ENCODE peak calls at places on chromosomes 4 and X, in ten cellular contexts. S is esophagus muscularis mucosa, C is NB4, N is GM12892, R is A549, P is transverse colon, E is adrenal gland, U is HCT116, H is upper lobe of left lung, J is heart left ventricle. T is an unnamed sample.

GRCh38 chrX:45322382-45322781 is 121.7 kb upstream of the DIPK2B start:
- DNase-seq in J (peak), R (peak), N (no peak), C (peak), S (no peak), U (peak), E (peak), H (no peak), P (peak), T (no peak)

GRCh38 chrX:129823115-129823514 is 20.6 kb downstream of the ZDHHC9 start:
- DNase-seq in C (peak), R (peak), H (no peak), S (no peak), J (peak), P (peak), N (no peak), U (no peak), E (peak), T (peak)

GRCh38 chr4:67700119-67700873 is 659 bp downstream of the UBA6 start:
- DNase-seq in N (peak), P (no peak), E (no peak), U (no peak), H (no peak), J (no peak), S (no peak), R (no peak), C (peak), T (peak)

GRCh38 chr4:186029731-186030421 is 39.1 kb upstream of the TLR3 start:
- DNase-seq in N (no peak), P (peak), E (peak), U (no peak), H (peak), S (no peak), C (no peak), R (no peak), J (peak), T (no peak)

GRCh38 chrX:139932077-139932900 is 564 bp downstream of the ATP11C start:
- DNase-seq in N (peak), C (peak), S (no peak), E (peak), U (no peak), P (peak), R (peak), H (peak), J (peak), T (peak)

GRCh38 chr4:13535118-13535517 is 9.2 kb downstream of the NKX3-2 start:
- DNase-seq in U (no peak), J (no peak), R (no peak), S (peak), N (no peak), E (no peak), H (no peak), P (no peak), C (no peak), T (no peak)

GRCh38 chrX:38538134-38538533 is 23.2 kb upstream of the TSPAN7 start:
- DNase-seq in R (no peak), S (no peak), U (no peak), P (no peak), E (no peak), J (no peak), H (no peak), C (peak), N (no peak), T (no peak)

GRCh38 chrX:25020391-25021131 is 4.8 kb upstream of the ARX start:
- DNase-seq in E (no peak), S (no peak), P (no peak), R (peak), C (peak), H (peak), J (no peak), N (no peak), U (no peak), T (peak)

GRCh38 chr4:153217440-153217839 is 13.2 kb downstream of the TRIM2 start:
- DNase-seq in R (no peak), J (no peak), E (no peak), H (no peak), S (no peak), C (no peak), U (no peak), N (no peak), P (no peak), T (no peak)

GRCh38 chrX:110795645-110796510 is at the start of gene CHRDL1:
- DNase-seq in S (no peak), N (no peak), P (peak), E (no peak), H (peak), U (no peak), J (peak), R (peak), C (no peak), T (no peak)

GRCh38 chr4:32985256-32985655 is 2265.1 kb downstream of the PCDH7 start:
- DNase-seq in H (no peak), U (no peak), S (no peak), E (no peak), P (no peak), R (no peak), J (no peak), C (no peak), N (no peak), T (no peak)

GRCh38 chrX:22674947-22675346 is 324.8 kb upstream of the DDX53 start:
- DNase-seq in N (no peak), C (no peak), S (no peak), H (no peak), U (no peak), R (no peak), E (no peak), P (no peak), J (no peak), T (no peak)

GRCh38 chr4:158870282-158871049 is 101.6 kb downstream of the FNIP2 start:
- DNase-seq in C (no peak), H (no peak), U (no peak), R (no peak), S (no peak), P (no peak), N (no peak), E (no peak), J (no peak), T (no peak)

GRCh38 chrX:13427441-13428054 is 107.7 kb upstream of the ATXN3L start:
- DNase-seq in E (no peak), N (no peak), U (no peak), S (no peak), H (no peak), P (no peak), R (no peak), C (peak), J (no peak), T (peak)

GRCh38 chr4:110589297-110589696 is 33.6 kb downstream of the PITX2 start:
- DNase-seq in N (no peak), R (no peak), P (no peak), H (no peak), U (no peak), J (no peak), E (no peak), S (no peak), C (no peak), T (no peak)

GRCh38 chr4:139920552-139920951 is 233.4 kb downstream of the MAML3 start:
- DNase-seq in E (no peak), S (no peak), N (no peak), H (no peak), U (no peak), P (no peak), C (no peak), R (no peak), J (peak), T (no peak)

GRCh38 chr4:86891785-86892638 is at the start of gene C4orf36:
- DNase-seq in C (peak), P (peak), J (peak), N (peak), E (peak), U (peak), H (peak), R (peak), S (no peak), T (peak)

GRCh38 chrX:68894142-68894512 is 65.3 kb downstream of the EFNB1 start:
- DNase-seq in E (no peak), N (no peak), S (no peak), U (no peak), H (peak), J (no peak), C (no peak), R (no peak), P (no peak), T (no peak)

GRCh38 chr4:152165851-152166250 is 370.0 kb downstream of the FBXW7 start:
- DNase-seq in C (no peak), R (no peak), S (no peak), N (no peak), U (no peak), E (no peak), H (no peak), P (no peak), J (no peak), T (no peak)

GRCh38 chr4:1685604-1686150 is 1.6 kb upstream of the FAM53A start:
- DNase-seq in R (no peak), P (no peak), J (no peak), H (peak), E (no peak), S (no peak), U (no peak), C (no peak), N (no peak), T (no peak)

GRCh38 chr4:174554329-174554728 is 32.0 kb upstream of the HPGD start:
- DNase-seq in S (no peak), H (no peak), N (no peak), J (no peak), U (no peak), R (no peak), C (no peak), P (no peak), E (no peak), T (no peak)

GRCh38 chr4:100483796-100484195 is 34.0 kb downstream of the EMCN start:
- DNase-seq in H (no peak), J (no peak), P (no peak), S (no peak), C (no peak), E (no peak), U (no peak), N (no peak), R (no peak), T (no peak)

GRCh38 chr4:94577136-94577535 is 125.4 kb downstream of the PDLIM5 start:
- DNase-seq in P (peak), J (peak), C (no peak), H (no peak), E (peak), U (no peak), R (no peak), S (no peak), N (no peak), T (no peak)

GRCh38 chrX:27751976-27752375 is 55.8 kb upstream of the MAGEB10 start:
- DNase-seq in S (no peak), E (no peak), P (no peak), N (no peak), J (no peak), R (no peak), H (no peak), U (no peak), C (peak), T (no peak)

DNA sequence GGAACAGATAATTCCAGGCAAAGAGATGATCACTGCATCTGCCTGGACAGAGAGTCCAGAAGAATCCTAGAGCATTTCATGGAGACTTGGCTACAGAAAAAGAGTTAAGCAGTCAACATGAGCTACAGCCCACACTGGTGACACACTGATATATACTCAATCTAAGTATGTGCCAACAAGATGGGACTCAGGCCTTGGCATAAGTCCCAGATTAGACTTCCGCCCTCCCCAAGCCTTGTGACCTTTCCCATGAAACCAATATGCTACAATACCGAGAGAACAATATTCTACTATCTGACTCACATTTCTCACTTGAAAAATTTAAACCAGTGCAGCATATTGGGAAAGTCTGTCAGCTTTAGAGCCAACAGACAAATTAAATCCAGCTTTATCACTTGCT is 65.7 kb upstream of the SLITRK2 start:
- DNase-seq in E (no peak), U (no peak), S (no peak), R (no peak), J (no peak), H (no peak), C (no peak), N (no peak), P (no peak), T (no peak)
- TF ChIP-seq POLR2A in E (no peak), U (no peak), S (no peak), R (no peak), J (no peak), H (no peak), C (no peak), N (no peak), P (no peak), T (no peak)

GRCh38 chr4:47483722-47484121 is 1.4 kb upstream of the ATP10D start:
- DNase-seq in S (no peak), J (no peak), R (no peak), N (no peak), H (no peak), C (no peak), E (no peak), U (no peak), P (no peak), T (no peak)

GRCh38 chr4:47486306-47486705 is 1.2 kb downstream of the ATP10D start:
- DNase-seq in S (no peak), U (no peak), C (no peak), P (no peak), N (no peak), H (no peak), R (no peak), J (no peak), E (no peak), T (no peak)

GRCh38 chr4:47482326-47482725 is 2.7 kb upstream of the ATP10D start:
- DNase-seq in R (no peak), H (no peak), S (no peak), E (no peak), J (no peak), C (no peak), P (no peak), N (no peak), U (no peak), T (no peak)

GRCh38 chr4:47484169-47484568 is 906 bp upstream of the ATP10D start:
- DNase-seq in R (no peak), S (no peak), E (no peak), N (no peak), C (no peak), P (no peak), H (no peak), J (no peak), U (no peak), T (no peak)

DNA sequence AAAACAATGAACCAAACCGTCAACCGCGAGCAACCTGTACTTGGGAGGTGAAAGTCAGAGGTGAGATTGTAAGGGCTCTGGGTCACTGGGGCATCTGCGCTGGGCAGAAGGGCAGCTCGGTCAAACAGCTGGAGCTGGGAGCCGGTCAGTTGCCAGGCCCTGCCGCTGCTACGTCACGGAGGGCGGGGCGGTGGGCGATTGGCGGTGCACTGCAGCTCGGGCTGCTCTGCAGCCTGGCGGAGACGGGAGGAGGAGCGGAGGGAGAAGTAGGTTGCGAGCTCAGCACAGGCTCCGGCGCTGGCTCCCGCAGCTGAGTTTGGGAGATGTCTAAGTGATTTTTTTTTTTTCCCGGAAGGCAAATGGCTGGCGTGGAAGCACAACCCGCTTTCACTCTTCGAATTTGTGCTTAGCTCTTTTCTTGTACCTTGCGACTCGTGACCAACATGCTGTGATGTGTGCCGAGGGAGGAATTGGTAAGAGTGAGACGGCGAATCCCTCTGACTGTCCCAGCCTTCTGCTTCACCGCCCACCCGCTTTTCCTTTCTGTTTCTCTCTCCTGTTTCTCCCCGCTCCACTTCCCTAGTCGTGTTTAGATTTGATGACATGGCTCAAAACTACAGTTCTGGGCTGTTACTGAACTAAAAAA is at the start of gene ATP10D:
- DNase-seq in C (peak), H (peak), P (peak), J (peak), E (peak), N (peak), S (peak), R (peak), U (peak), T (peak)
- TF ChIP-seq POLR2A in C (peak), H (peak), P (peak), J (no peak), E (peak), N (peak), S (peak), R (peak), U (peak), T (peak)

GRCh38 chr4:184472540-184473264 is 1.6 kb downstream of the IRF2 start:
- DNase-seq in E (peak), H (peak), U (no peak), S (peak), R (peak), N (peak), P (peak), C (peak), J (peak), T (peak)

GRCh38 chr4:184474261-184475095 is at the start of gene IRF2:
- DNase-seq in E (peak), P (peak), H (peak), C (peak), J (peak), S (peak), R (peak), N (peak), U (peak), T (peak)

GRCh38 chr4:184473265-184473514 is 1.2 kb downstream of the IRF2 start:
- DNase-seq in P (no peak), H (no peak), U (no peak), E (no peak), N (no peak), J (no peak), C (no peak), R (no peak), S (no peak), T (no peak)

GRCh38 chr4:184475096-184475461 is 729 bp upstream of the IRF2 start:
- DNase-seq in U (no peak), C (peak), S (no peak), H (no peak), P (peak), J (peak), R (peak), N (peak), E (peak), T (peak)

DNA sequence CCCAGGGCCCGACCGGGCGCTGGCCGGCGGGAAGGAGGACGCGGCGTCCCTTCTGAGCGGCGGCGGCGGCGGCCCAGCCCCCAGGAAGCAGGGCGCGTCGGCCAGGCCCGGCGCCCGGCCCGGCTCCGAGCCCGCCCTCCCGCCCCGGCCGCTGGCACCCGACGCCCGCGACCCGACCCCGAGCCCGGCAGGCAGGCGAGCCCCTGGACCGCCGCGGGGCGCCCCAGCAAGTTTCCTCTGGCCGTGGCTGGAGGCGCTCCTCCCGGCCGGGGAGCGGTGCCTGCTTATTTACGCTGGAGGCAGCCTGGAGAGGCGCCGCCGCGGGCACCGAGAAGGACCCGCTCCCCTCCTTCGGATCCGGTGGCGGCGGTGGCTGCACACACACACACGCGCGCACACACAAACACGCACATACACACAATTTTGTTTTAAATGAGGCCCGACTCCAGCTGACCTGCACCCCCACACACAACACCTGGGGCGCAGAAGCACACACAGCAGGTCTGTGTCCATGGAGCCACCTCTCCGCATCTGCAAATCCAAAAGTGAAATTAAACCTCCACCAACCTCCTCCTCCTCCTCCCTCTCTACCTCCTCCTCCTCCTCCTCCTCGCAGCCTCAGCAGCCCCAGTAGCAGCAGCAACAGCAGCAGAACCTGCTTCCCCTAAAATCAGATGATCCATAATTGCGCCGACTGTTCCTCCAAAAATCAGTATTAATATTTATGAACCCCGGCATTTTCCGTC is 662 bp downstream of the IRF2 start:
- DNase-seq in U (no peak), E (peak), R (peak), S (no peak), P (peak), H (peak), N (peak), J (peak), C (peak), T (peak)
- TF ChIP-seq POLR2A in U (no peak), E (no peak), R (no peak), S (no peak), P (no peak), H (no peak), N (peak), J (no peak), C (no peak), T (no peak)

GRCh38 chrX:73943900-73944581 is 359.9 kb upstream of the ZCCHC13 start:
- DNase-seq in N (peak), R (peak), J (peak), P (peak), H (peak), C (peak), E (peak), U (peak), S (peak), T (peak)
- TF ChIP-seq POLR2A in N (peak), R (peak), J (no peak), P (peak), H (peak), C (peak), E (no peak), U (peak), S (no peak), T (peak)

GRCh38 chr4:122731676-122732075 is 828 bp upstream of the BBS12 start:
- DNase-seq in N (no peak), S (no peak), P (no peak), J (no peak), H (no peak), U (no peak), R (no peak), E (no peak), C (no peak), T (no peak)

GRCh38 chr4:122728781-122729330 is 3.6 kb upstream of the BBS12 start:
- DNase-seq in R (no peak), N (no peak), E (no peak), P (no peak), C (no peak), H (no peak), U (no peak), J (no peak), S (no peak), T (no peak)

GRCh38 chr4:122733805-122734155 is 1.3 kb downstream of the BBS12 start:
- DNase-seq in P (no peak), E (no peak), H (no peak), N (no peak), J (no peak), S (no peak), R (no peak), U (no peak), C (no peak), T (no peak)

GRCh38 chr4:122732329-122733026 is at the start of gene BBS12:
- DNase-seq in H (peak), C (peak), P (peak), E (peak), J (peak), R (peak), S (peak), U (peak), N (peak), T (peak)
- TF ChIP-seq POLR2A in H (peak), C (no peak), P (peak), E (peak), J (no peak), R (peak), S (no peak), U (no peak), N (no peak), T (peak)